ENCODE peak calls at places on chromosomes 4 and X, in eight cellular contexts. L, I, S, F, G, K, E and Z are unnamed samples.
A peak's percentile ranks its signal among the peaks of the same experiment; 100 is the strongest.

GRCh38 chr4:113996599-113997177 is 17.2 kb upstream of the ARSJ start:
- DNase-seq in L (no peak), F (no peak), K (no peak), I (no peak), S (no peak), E (no peak), G (peak; percentile 91), Z (peak; percentile 84)

GRCh38 chrX:55487143-55487542 is 2.5 kb downstream of the USP51 start:
- DNase-seq in E (no peak), L (no peak), K (no peak), I (peak; percentile 24), S (no peak), G (no peak), F (no peak), Z (no peak)

GRCh38 chr4:77676842-77677241 is 71.2 kb downstream of the CXCL13 start:
- DNase-seq in L (no peak), I (no peak), F (no peak), S (no peak), E (no peak), K (no peak), G (no peak), Z (no peak)

GRCh38 chr4:109574443-109574850 is 14.4 kb downstream of the MCUB start:
- DNase-seq in I (no peak), S (no peak), G (no peak), L (peak; percentile 20), E (peak; percentile 78), F (peak; percentile 32), K (no peak), Z (no peak)

GRCh38 chrX:97389761-97390192 is 506.1 kb downstream of the RPA4 start:
- DNase-seq in I (no peak), L (peak; percentile 28), E (no peak), F (peak; percentile 51), K (no peak), G (peak; percentile 69), S (no peak), Z (peak; percentile 31)

GRCh38 chr4:37827030-37827705 is 682 bp downstream of the PGM2 start:
- DNase-seq in G (peak; percentile 65), F (peak; percentile 63), E (no peak), S (no peak), K (no peak), I (no peak), L (no peak), Z (peak; percentile 69)

GRCh38 chrX:143500751-143501150 is 16.5 kb downstream of the SPANXN3 start:
- DNase-seq in G (no peak), S (no peak), L (no peak), K (no peak), F (peak; percentile 2), I (no peak), E (no peak), Z (no peak)

GRCh38 chr4:10088135-10089010 is 28.2 kb downstream of the WDR1 start:
- DNase-seq in S (no peak), I (no peak), L (no peak), F (no peak), G (peak; percentile 93), E (peak; percentile 58), K (no peak), Z (peak; percentile 95)

GRCh38 chrX:123155327-123155726 is 28.8 kb upstream of the GRIA3 start:
- DNase-seq in L (no peak), F (peak; percentile 28), K (no peak), G (peak; percentile 9), I (no peak), S (no peak), E (no peak), Z (no peak)

GRCh38 chr4:23060776-23061175 is 368.0 kb downstream of the GBA3 start:
- DNase-seq in K (no peak), G (no peak), E (no peak), F (peak; percentile 43), L (no peak), I (no peak), S (no peak), Z (no peak)

GRCh38 chrX:24561121-24561520 is 86.0 kb downstream of the PCYT1B start:
- DNase-seq in K (peak; percentile 18), F (peak; percentile 43), S (no peak), E (peak; percentile 50), G (no peak), L (no peak), I (no peak), Z (no peak)

GRCh38 chr4:3250956-3251690 is 2.2 kb downstream of the MSANTD1 start:
- DNase-seq in E (no peak), S (peak; percentile 74), L (no peak), G (no peak), K (no peak), I (no peak), F (peak; percentile 18), Z (no peak)

GRCh38 chrX:129651756-129652564 is 2.8 kb downstream of the APLN start:
- DNase-seq in E (no peak), L (no peak), K (no peak), I (no peak), F (no peak), G (no peak), S (no peak), Z (no peak)

GRCh38 chr4:41957634-41958033 is 22.4 kb downstream of the TMEM33 start:
- DNase-seq in I (no peak), K (peak; percentile 23), F (peak; percentile 38), L (peak; percentile 26), S (no peak), E (peak; percentile 29), G (no peak), Z (no peak)

GRCh38 chrX:11381464-11381863 is 88.3 kb downstream of the AMELX start:
- DNase-seq in L (peak; percentile 56), E (peak; percentile 68), G (peak; percentile 38), K (peak; percentile 10), F (peak; percentile 78), S (no peak), I (no peak), Z (no peak)